ENCODE peak calls at places on chromosomes 4 and X, in five cellular contexts. D is effector CD4-positive, alpha-beta T cell; N is astrocyte; J is Calu3; G is astrocyte of the hippocampus. F is an unnamed sample.

GRCh38 chr4:149264093-149264733 is 551.4 kb downstream of the IQCM start:
- DNase-seq in G (peak; percentile 76), D (no peak), N (peak; percentile 39), J (peak; percentile 30), F (no peak)

GRCh38 chrX:54640721-54641120 is 110.7 kb downstream of the GNL3L start:
- DNase-seq in J (no peak), D (no peak), N (no peak), G (no peak), F (no peak)

GRCh38 chrX:12554206-12554605 is 237.0 kb upstream of the PRPS2 start:
- DNase-seq in N (no peak), J (no peak), D (no peak), G (no peak), F (no peak)

GRCh38 chr4:16663722-16664121 is 234.7 kb downstream of the LDB2 start:
- DNase-seq in D (no peak), G (no peak), J (no peak), N (peak; percentile 43), F (no peak)

GRCh38 chr4:118288097-118288496 is 64.7 kb downstream of the PRSS12 start:
- DNase-seq in D (no peak), J (no peak), N (no peak), G (no peak), F (no peak)

GRCh38 chr4:54228064-54228527 is 997 bp upstream of the PDGFRA start:
- DNase-seq in N (peak; percentile 57), G (peak; percentile 93), D (no peak), J (peak; percentile 73), F (no peak)

GRCh38 chr4:138669479-138670165 is 346.0 kb upstream of the NOCT start:
- DNase-seq in J (no peak), D (no peak), G (peak; percentile 69), N (peak; percentile 98), F (no peak)

GRCh38 chr4:110621328-110621812 is 1.5 kb downstream of the PITX2 start:
- DNase-seq in J (no peak), D (no peak), N (no peak), G (no peak), F (no peak)

GRCh38 chr4:8100696-8101095 is 57.9 kb downstream of the ABLIM2 start:
- DNase-seq in N (no peak), D (no peak), G (no peak), J (no peak), F (no peak)